ENCODE peak calls at places on chromosomes 6 and 20, in seven cellular contexts. One of them, this sample, is unnamed.

GRCh38 chr20:43911066-43911465 is 3.6 kb upstream of the TOX2 start:
- DNase-seq in cerebellar cortex: no peak
- DNase-seq in NCI-H2081: no peak
- DNase-seq in AG09309: peak
- DNase-seq in stimulated activated CD8-positive, alpha-beta memory T cell treated with anti-CD3 and anti-CD28 coated beads, Interleukin-15, amount 100 ng/mL, for 48 hours: no peak
- DNase-seq in NCI-H1105: no peak
- DNase-seq in adrenal gland: no peak
- DNase-seq in this sample: no peak

GRCh38 chr6:164247106-164247505 is 832.6 kb downstream of the QKI start:
- DNase-seq in cerebellar cortex: no peak
- DNase-seq in NCI-H2081: no peak
- DNase-seq in AG09309: peak
- DNase-seq in stimulated activated CD8-positive, alpha-beta memory T cell treated with anti-CD3 and anti-CD28 coated beads, Interleukin-15, amount 100 ng/mL, for 48 hours: no peak
- DNase-seq in NCI-H1105: no peak
- DNase-seq in adrenal gland: no peak
- DNase-seq in this sample: no peak

GRCh38 chr6:37188962-37189510 is 19.1 kb downstream of the PIM1 start:
- DNase-seq in cerebellar cortex: no peak
- DNase-seq in NCI-H2081: no peak
- DNase-seq in AG09309: no peak
- DNase-seq in stimulated activated CD8-positive, alpha-beta memory T cell treated with anti-CD3 and anti-CD28 coated beads, Interleukin-15, amount 100 ng/mL, for 48 hours: no peak
- DNase-seq in NCI-H1105: no peak
- DNase-seq in adrenal gland: no peak
- DNase-seq in this sample: no peak

GRCh38 chr6:7194657-7195056 is 86.9 kb downstream of the RREB1 start:
- DNase-seq in cerebellar cortex: no peak
- DNase-seq in NCI-H2081: no peak
- DNase-seq in AG09309: no peak
- DNase-seq in stimulated activated CD8-positive, alpha-beta memory T cell treated with anti-CD3 and anti-CD28 coated beads, Interleukin-15, amount 100 ng/mL, for 48 hours: no peak
- DNase-seq in NCI-H1105: no peak
- DNase-seq in adrenal gland: no peak
- DNase-seq in this sample: no peak

GRCh38 chr6:170182093-170182780 is 108.6 kb downstream of the DLL1 start:
- DNase-seq in cerebellar cortex: no peak
- DNase-seq in NCI-H2081: no peak
- DNase-seq in AG09309: no peak
- DNase-seq in stimulated activated CD8-positive, alpha-beta memory T cell treated with anti-CD3 and anti-CD28 coated beads, Interleukin-15, amount 100 ng/mL, for 48 hours: no peak
- DNase-seq in NCI-H1105: no peak
- DNase-seq in adrenal gland: no peak
- DNase-seq in this sample: peak

GRCh38 chr6:40387871-40388264 is 199.3 kb downstream of the LRFN2 start:
- DNase-seq in cerebellar cortex: no peak
- DNase-seq in NCI-H2081: no peak
- DNase-seq in AG09309: no peak
- DNase-seq in stimulated activated CD8-positive, alpha-beta memory T cell treated with anti-CD3 and anti-CD28 coated beads, Interleukin-15, amount 100 ng/mL, for 48 hours: no peak
- DNase-seq in NCI-H1105: no peak
- DNase-seq in adrenal gland: no peak
- DNase-seq in this sample: no peak

GRCh38 chr6:98787401-98787800 is 47.0 kb upstream of the POU3F2 start:
- DNase-seq in cerebellar cortex: no peak
- DNase-seq in NCI-H2081: peak
- DNase-seq in AG09309: no peak
- DNase-seq in stimulated activated CD8-positive, alpha-beta memory T cell treated with anti-CD3 and anti-CD28 coated beads, Interleukin-15, amount 100 ng/mL, for 48 hours: no peak
- DNase-seq in NCI-H1105: peak
- DNase-seq in adrenal gland: no peak
- DNase-seq in this sample: no peak

GRCh38 chr6:89087881-89088280 is 7.3 kb downstream of the PNRC1 start:
- DNase-seq in cerebellar cortex: no peak
- DNase-seq in NCI-H2081: no peak
- DNase-seq in AG09309: no peak
- DNase-seq in stimulated activated CD8-positive, alpha-beta memory T cell treated with anti-CD3 and anti-CD28 coated beads, Interleukin-15, amount 100 ng/mL, for 48 hours: no peak
- DNase-seq in NCI-H1105: no peak
- DNase-seq in adrenal gland: no peak
- DNase-seq in this sample: no peak

GRCh38 chr6:105844275-105844848 is 241.8 kb upstream of the PRDM1 start:
- DNase-seq in cerebellar cortex: peak
- DNase-seq in NCI-H2081: no peak
- DNase-seq in AG09309: no peak
- DNase-seq in stimulated activated CD8-positive, alpha-beta memory T cell treated with anti-CD3 and anti-CD28 coated beads, Interleukin-15, amount 100 ng/mL, for 48 hours: no peak
- DNase-seq in NCI-H1105: no peak
- DNase-seq in adrenal gland: peak
- DNase-seq in this sample: no peak

GRCh38 chr6:131270534-131270933 is 135.3 kb downstream of the AKAP7 start:
- DNase-seq in cerebellar cortex: no peak
- DNase-seq in NCI-H2081: no peak
- DNase-seq in AG09309: no peak
- DNase-seq in stimulated activated CD8-positive, alpha-beta memory T cell treated with anti-CD3 and anti-CD28 coated beads, Interleukin-15, amount 100 ng/mL, for 48 hours: no peak
- DNase-seq in NCI-H1105: no peak
- DNase-seq in adrenal gland: no peak
- DNase-seq in this sample: no peak

GRCh38 chr6:54971825-54972224 is 125.3 kb downstream of the FAM83B start:
- DNase-seq in cerebellar cortex: no peak
- DNase-seq in NCI-H2081: no peak
- DNase-seq in AG09309: no peak
- DNase-seq in stimulated activated CD8-positive, alpha-beta memory T cell treated with anti-CD3 and anti-CD28 coated beads, Interleukin-15, amount 100 ng/mL, for 48 hours: no peak
- DNase-seq in NCI-H1105: no peak
- DNase-seq in adrenal gland: no peak
- DNase-seq in this sample: no peak

GRCh38 chr6:50602191-50602810 is 111.0 kb upstream of the TFAP2D start:
- DNase-seq in cerebellar cortex: peak
- DNase-seq in NCI-H2081: peak
- DNase-seq in AG09309: no peak
- DNase-seq in stimulated activated CD8-positive, alpha-beta memory T cell treated with anti-CD3 and anti-CD28 coated beads, Interleukin-15, amount 100 ng/mL, for 48 hours: no peak
- DNase-seq in NCI-H1105: peak
- DNase-seq in adrenal gland: no peak
- DNase-seq in this sample: no peak

GRCh38 chr6:74075323-74075722 is 379.3 kb downstream of the CD109 start:
- DNase-seq in cerebellar cortex: no peak
- DNase-seq in NCI-H2081: no peak
- DNase-seq in AG09309: peak
- DNase-seq in stimulated activated CD8-positive, alpha-beta memory T cell treated with anti-CD3 and anti-CD28 coated beads, Interleukin-15, amount 100 ng/mL, for 48 hours: no peak
- DNase-seq in NCI-H1105: no peak
- DNase-seq in adrenal gland: no peak
- DNase-seq in this sample: no peak

This sample was measured in posterior vena cava.